ENCODE peak calls at places on chromosomes 13 and 19, in six cellular contexts. C is A673; Y is activated CD4-positive, alpha-beta T cell treated with anti-CD3 and anti-CD28 coated beads for 48 hours; O is myocyte; Z is BE2C; E is A549. A is an unnamed sample.

GRCh38 chr13:24911135-24911524 is 147.2 kb downstream of the RNF17 start:
- DNase-seq in C (no peak), Y (no peak), O (peak), Z (no peak), E (peak), A (no peak)

GRCh38 chr13:92804346-92804745 is 422.3 kb upstream of the GPC6 start:
- DNase-seq in C (no peak), Y (no peak), O (no peak), Z (no peak), E (no peak), A (no peak)

GRCh38 chr13:114319441-114319871 is 5.2 kb downstream of the CHAMP1 start:
- DNase-seq in C (no peak), Y (no peak), O (no peak), Z (no peak), E (no peak), A (no peak)

GRCh38 chr13:35720690-35721554 is 244.4 kb upstream of the MAB21L1 start:
- DNase-seq in C (peak), Y (peak), O (peak), Z (peak), E (peak), A (peak)

GRCh38 chr19:46863818-46864629 is 3.2 kb downstream of the ARHGAP35 start:
- DNase-seq in C (peak), Y (no peak), O (peak), Z (peak), E (no peak), A (no peak)

GRCh38 chr19:35879770-35880317 is 11.5 kb downstream of the APLP1 start:
- DNase-seq in C (peak), Y (peak), O (peak), Z (peak), E (peak), A (peak)

GRCh38 chr13:93002071-93002470 is 224.5 kb upstream of the GPC6 start:
- DNase-seq in C (peak), Y (no peak), O (peak), Z (no peak), E (no peak), A (no peak)

GRCh38 chr13:78382481-78382880 is 220.9 kb downstream of the POU4F1 start:
- DNase-seq in C (peak), Y (no peak), O (no peak), Z (no peak), E (no peak), A (no peak)

A was measured in RPMI8226.